ENCODE peak calls at places on chromosomes 6 and 20, in nine cellular contexts. Y is psoas muscle, X is uterus, S is spleen, N is adrenal gland, M is tibial nerve, H is mammary epithelial cell, A is sigmoid colon, J is prostate gland. R is an unnamed sample. For H3K4me1, the result is how much of the 10 kb centered on the place peaks cover.

GRCh38 chr6:89866024-89866678 is 28.1 kb upstream of the GJA10 start:
- DNase-seq in N (no peak), S (no peak), J (no peak), M (no peak), Y (no peak), X (no peak), H (no peak), A (no peak), R (no peak)

GRCh38 chr6:30325150-30325872 is 1.4 kb upstream of the TRIM39 start:
- DNase-seq in N (no peak), A (peak), J (peak), X (no peak), Y (peak), M (no peak), S (peak), H (no peak), R (no peak)

GRCh38 chr6:153059757-153060156 is 57.2 kb upstream of the MTRF1L start:
- DNase-seq in Y (no peak), J (no peak), A (no peak), M (no peak), X (no peak), S (no peak), H (no peak), N (no peak), R (no peak)

GRCh38 chr6:155041781-155042279 is 46.7 kb downstream of the TIAM2 start:
- DNase-seq in M (no peak), S (no peak), A (no peak), N (no peak), H (no peak), Y (no peak), J (no peak), X (no peak), R (no peak)

GRCh38 chr6:169296170-169296569 is 42.5 kb upstream of the THBS2 start:
- DNase-seq in N (no peak), S (no peak), A (no peak), Y (no peak), J (peak), X (no peak), M (no peak), H (peak), R (no peak)

GRCh38 chr6:72363844-72364740 is 257.8 kb upstream of the KCNQ5 start:
- DNase-seq in Y (no peak), A (no peak), H (peak), J (peak), M (no peak), N (no peak), S (no peak), X (peak), R (no peak)

GRCh38 chr6:75278474-75279077 is 6.0 kb downstream of the TMEM30A start:
- DNase-seq in N (no peak), S (no peak), H (peak), J (no peak), Y (no peak), X (no peak), A (no peak), M (no peak), R (no peak)

GRCh38 chr6:53530346-53530745 is 14.6 kb downstream of the GCLC start:
- DNase-seq in Y (no peak), X (peak), S (no peak), H (peak), A (no peak), N (no peak), M (no peak), J (peak), R (no peak)

GRCh38 chr6:1239805-1240204 is 72.1 kb upstream of the FOXQ1 start:
- DNase-seq in X (no peak), H (no peak), J (no peak), Y (no peak), N (no peak), A (no peak), M (no peak), S (no peak), R (no peak)

GRCh38 chr6:167105060-167105459 is 17.8 kb upstream of the CCR6 start:
- DNase-seq in A (no peak), M (no peak), H (no peak), Y (no peak), S (peak), N (no peak), X (no peak), J (no peak), R (no peak)

GRCh38 chr6:125310994-125311649 is 9.4 kb upstream of the HDDC2 start:
- DNase-seq in A (no peak), M (no peak), Y (no peak), S (no peak), N (peak), H (peak), X (no peak), J (peak), R (peak)

GRCh38 chr20:59579404-59580207 is 24.7 kb upstream of the PHACTR3 start:
- DNase-seq in J (no peak), N (no peak), Y (no peak), X (no peak), S (no peak), A (peak), M (no peak), H (no peak), R (no peak)

GRCh38 chr20:57619053-57619831 is 984 bp downstream of the ZBP1 start:
- DNase-seq in J (no peak), H (no peak), X (no peak), M (no peak), S (peak), Y (no peak), N (no peak), A (no peak), R (no peak)

GRCh38 chr6:157020398-157021266 is 243.5 kb downstream of the ARID1B start:
- DNase-seq in N (no peak), H (peak), Y (peak), S (no peak), M (no peak), A (no peak), X (no peak), J (peak), R (peak)

GRCh38 chr6:116047173-116047933 is 13.3 kb downstream of the FRK start:
- DNase-seq in N (no peak), J (no peak), M (no peak), Y (no peak), H (peak), S (no peak), A (no peak), X (no peak), R (no peak)

GRCh38 chr6:83868639-83869038 is 9.2 kb downstream of the CYB5R4 start:
- DNase-seq in A (no peak), J (no peak), S (no peak), M (no peak), Y (no peak), H (peak), N (no peak), X (no peak), R (no peak)

GRCh38 chr6:146184701-146185100 is 155.8 kb downstream of the GRM1 start:
- DNase-seq in X (no peak), Y (no peak), H (no peak), J (no peak), N (no peak), M (no peak), A (no peak), S (no peak), R (no peak)

GRCh38 chr6:28311139-28311823 is 24.7 kb downstream of the ZSCAN31 start:
- DNase-seq in N (no peak), S (no peak), A (no peak), M (no peak), Y (no peak), H (peak), J (no peak), X (no peak), R (peak)

GRCh38 chr6:2353412-2354137 is 108.2 kb upstream of the GMDS start:
- DNase-seq in X (peak), J (peak), S (no peak), H (peak), A (peak), N (peak), M (peak), Y (peak), R (peak)

GRCh38 chr6:85058806-85059205 is 294.4 kb upstream of the TBX18 start:
- DNase-seq in X (no peak), S (no peak), Y (no peak), M (no peak), J (no peak), N (no peak), H (no peak), A (no peak), R (no peak)

GRCh38 chr6:73514746-73515110 is 6.1 kb downstream of the EEF1A1 start:
- DNase-seq in X (no peak), H (no peak), S (no peak), J (no peak), Y (no peak), M (no peak), N (no peak), A (no peak), R (no peak)

GRCh38 chr6:25312703-25313102 is 33.5 kb downstream of the CARMIL1 start:
- DNase-seq in M (no peak), A (no peak), Y (no peak), X (no peak), N (no peak), H (peak), S (no peak), J (no peak), R (no peak)

GRCh38 chr6:103268335-103268734 is 1591.4 kb downstream of the HACE1 start:
- DNase-seq in N (no peak), S (no peak), X (no peak), Y (no peak), J (no peak), A (no peak), H (no peak), M (no peak), R (no peak)

GRCh38 chr6:26594730-26595632 is 1.8 kb upstream of the ABT1 start:
- DNase-seq in M (no peak), N (no peak), H (peak), Y (no peak), S (no peak), X (peak), J (no peak), A (no peak), R (peak)

GRCh38 chr20:5696011-5696559 is 54.1 kb upstream of the SHLD1 start:
- DNase-seq in N (no peak), Y (peak), M (no peak), X (no peak), J (no peak), S (no peak), A (no peak), H (no peak), R (no peak)

GRCh38 chr6:35728663-35729348 is 8.0 kb upstream of the ARMC12 start:
- DNase-seq in H (peak), M (no peak), Y (peak), A (peak), X (peak), N (no peak), S (peak), J (peak), R (no peak)

GRCh38 chr6:158242071-158242606 is 70.1 kb upstream of the TULP4 start:
- DNase-seq in H (no peak), X (no peak), M (no peak), J (no peak), S (no peak), A (no peak), N (no peak), Y (no peak), R (no peak)

GRCh38 chr6:85479221-85479620 is 29.3 kb downstream of the NT5E start:
- DNase-seq in M (no peak), J (no peak), H (no peak), X (no peak), Y (no peak), N (no peak), S (no peak), A (no peak), R (no peak)

GRCh38 chr20:1370548-1371110 is 22.2 kb downstream of the FKBP1A start:
- DNase-seq in Y (no peak), S (no peak), A (no peak), H (no peak), X (no peak), N (no peak), J (no peak), M (no peak), R (no peak)

GRCh38 chr6:43716099-43716498 is 28.5 kb upstream of the MRPS18A start:
- DNase-seq in Y (peak), A (peak), H (no peak), J (no peak), S (no peak), N (no peak), X (peak), M (no peak), R (no peak)

GRCh38 chr20:20806121-20806820 is 93.8 kb upstream of the RALGAPA2 start:
- DNase-seq in A (no peak), N (no peak), H (no peak), S (no peak), J (no peak), M (no peak), Y (no peak), X (no peak), R (no peak)

GRCh38 chr6:75268121-75268987 is 16.2 kb downstream of the TMEM30A start:
- DNase-seq in H (peak), N (no peak), Y (no peak), J (no peak), A (no peak), X (no peak), M (no peak), S (no peak), R (no peak)

GRCh38 chr6:138307816-138308727 is 69.6 kb upstream of the SMIM28 start:
- DNase-seq in H (no peak), X (peak), N (peak), A (peak), J (peak), M (peak), S (no peak), Y (peak), R (no peak)

GRCh38 chr20:35954907-35955251 is 577 bp upstream of the SCAND1 start:
- DNase-seq in N (no peak), J (no peak), M (no peak), S (no peak), H (no peak), A (no peak), X (no peak), Y (no peak), R (no peak)

GRCh38 chr6:11795403-11795802 is 16.8 kb upstream of the ADTRP start:
- DNase-seq in A (no peak), X (no peak), N (no peak), H (no peak), J (no peak), Y (no peak), S (no peak), M (no peak), R (no peak)

GRCh38 chr6:168166627-168167026 is 87.6 kb upstream of the FRMD1 start:
- DNase-seq in N (no peak), Y (no peak), M (no peak), J (no peak), A (no peak), S (no peak), X (no peak), H (no peak), R (no peak)

GRCh38 chr6:25089442-25089841 is 153.7 kb upstream of the RIPOR2 start:
- DNase-seq in X (no peak), H (peak), S (no peak), A (no peak), J (no peak), N (no peak), M (no peak), Y (no peak), R (no peak)

GRCh38 chr6:89925826-89926225 is 31.6 kb downstream of the GJA10 start:
- DNase-seq in S (no peak), N (no peak), J (no peak), X (no peak), Y (no peak), M (no peak), A (no peak), H (peak), R (no peak)

GRCh38 chr20:33669873-33670640 is 3.3 kb downstream of the ACTL10 start:
- DNase-seq in J (no peak), S (no peak), A (no peak), H (no peak), Y (no peak), N (no peak), X (peak), M (no peak), R (no peak)

GRCh38 chr20:33671573-33672288 is 2.5 kb downstream of the NECAB3 start:
- DNase-seq in H (no peak), X (no peak), S (no peak), A (no peak), N (no peak), Y (no peak), M (no peak), J (no peak), R (no peak)

GRCh38 chr20:33669224-33669623 is 2.5 kb downstream of the ACTL10 start:
- DNase-seq in Y (no peak), M (no peak), J (no peak), A (no peak), N (no peak), H (no peak), S (no peak), X (no peak), R (no peak)

GRCh38 chr20:33672426-33673114 is 1.7 kb downstream of the NECAB3 start:
- DNase-seq in M (no peak), X (peak), A (peak), J (no peak), H (no peak), S (no peak), Y (no peak), N (peak), R (no peak)

DNA sequence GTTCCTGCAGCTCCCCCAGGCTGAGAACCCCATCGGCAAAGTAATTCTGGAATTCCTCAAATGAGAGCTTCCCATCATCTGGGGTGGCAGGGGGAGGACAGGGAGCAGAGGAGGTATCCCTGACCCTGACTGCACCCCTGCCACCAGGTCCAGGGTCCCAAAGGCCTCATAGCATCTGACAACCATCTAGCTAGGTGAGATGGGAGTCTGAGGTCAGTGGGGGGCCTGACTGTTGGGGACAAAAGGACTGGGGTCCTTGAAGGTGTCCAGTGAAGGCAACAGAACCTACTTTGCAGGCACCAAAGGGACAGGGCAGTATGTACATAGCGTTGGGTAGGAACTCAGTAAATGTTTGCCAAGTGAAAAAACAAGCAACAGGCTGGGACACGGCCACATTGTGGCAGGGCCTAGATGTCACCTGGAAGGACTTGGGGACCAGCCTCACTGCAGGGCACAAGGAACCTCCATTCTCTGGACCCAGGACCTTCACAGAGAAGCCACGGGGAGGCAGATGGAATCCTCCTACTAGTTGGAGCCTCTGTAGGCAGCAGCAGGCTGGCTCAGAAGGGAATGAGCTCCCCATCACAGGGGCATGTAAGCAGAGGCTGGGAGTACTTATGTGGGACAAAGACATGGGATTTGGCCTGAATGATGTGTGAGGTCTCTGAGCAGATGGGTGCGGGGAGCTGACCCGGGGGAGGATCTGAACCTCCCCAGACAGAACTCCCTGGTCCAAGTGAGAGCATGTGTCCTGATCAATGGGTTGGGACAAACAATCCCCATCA is 3.3 kb downstream of the NECAB3 start:
- DNase-seq in X (no peak), A (no peak), H (no peak), S (no peak), N (no peak), Y (no peak), M (no peak), J (peak), R (no peak)
- H3K4me1 ChIP-seq in X (under half), A (half or more), H (under half), S (under half), N (half or more), Y (under half), M (under half), J (under half), R (under half)

GRCh38 chr20:38146628-38147027 is 18.4 kb downstream of the TGM2 start:
- DNase-seq in N (no peak), Y (no peak), M (no peak), S (no peak), H (no peak), A (no peak), J (no peak), X (no peak), R (no peak)
- H3K4me1 ChIP-seq in N (under half), Y (under half), M (under half), S (under half), H (under half), A (under half), J (under half), X (under half), R (under half)

GRCh38 chr20:37192137-37192854 is 12.9 kb upstream of the MROH8 start:
- DNase-seq in Y (peak), J (peak), H (peak), M (peak), S (peak), N (peak), A (peak), X (peak), R (peak)
- H3K4me1 ChIP-seq in Y (half or more), J (under half), H (under half), M (under half), S (under half), N (under half), A (under half), X (under half), R (under half)

GRCh38 chr6:45470131-45470738 is 92.5 kb upstream of the SUPT3H start:
- DNase-seq in A (no peak), Y (no peak), S (no peak), M (no peak), J (no peak), H (no peak), N (no peak), X (no peak), R (no peak)

GRCh38 chr6:45476341-45476740 is 98.6 kb upstream of the SUPT3H start:
- DNase-seq in N (no peak), X (no peak), A (no peak), Y (no peak), S (no peak), J (no peak), H (no peak), M (no peak), R (no peak)

GRCh38 chr6:45474376-45474775 is 96.6 kb upstream of the SUPT3H start:
- DNase-seq in Y (no peak), H (no peak), J (no peak), N (no peak), M (no peak), S (no peak), A (no peak), X (no peak), R (no peak)

GRCh38 chr6:45472383-45472782 is 94.6 kb upstream of the SUPT3H start:
- DNase-seq in H (no peak), J (peak), N (no peak), A (peak), Y (no peak), X (no peak), S (no peak), M (peak), R (no peak)

GRCh38 chr6:45473121-45473967 is 95.6 kb upstream of the SUPT3H start:
- DNase-seq in Y (no peak), J (peak), M (no peak), X (no peak), N (no peak), H (no peak), S (no peak), A (no peak), R (no peak)
- H3K4me1 ChIP-seq in Y (under half), J (under half), M (under half), X (under half), N (under half), H (under half), S (under half), A (under half), R (under half)

DNA sequence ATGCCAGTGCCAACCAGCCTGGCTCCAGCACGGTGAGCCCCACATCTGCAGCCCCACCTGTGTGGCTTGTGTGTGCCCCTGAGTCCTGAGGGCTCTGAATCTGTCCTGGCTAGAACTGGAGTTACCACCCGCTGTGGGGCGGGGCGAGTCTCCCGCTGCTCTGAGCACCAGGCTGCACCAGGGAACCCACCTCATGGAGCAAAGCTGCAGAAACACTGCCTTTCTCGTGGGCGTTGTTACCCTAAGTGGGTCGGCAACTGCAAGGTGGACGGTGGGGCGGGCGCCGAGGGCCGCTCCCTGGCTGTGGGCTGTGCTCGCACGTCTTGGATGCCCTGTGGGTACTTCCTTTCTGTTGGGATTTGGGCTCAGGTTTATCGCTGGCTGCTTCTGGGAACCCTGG is 12.7 kb upstream of the ZBTB46 start:
- DNase-seq in Y (no peak), S (peak), X (no peak), J (no peak), M (no peak), N (no peak), H (no peak), A (no peak), R (no peak)
- H3K4me1 ChIP-seq in Y (under half), S (under half), X (under half), J (under half), M (under half), N (under half), H (under half), A (under half), R (under half)